ENCODE peak calls at places on chromosomes 13 and 19, in nine cellular contexts. D, I, G, B, R, H, F, T and K are unnamed samples.
A peak's percentile ranks its signal among the peaks of the same experiment; 100 is the strongest.

GRCh38 chr13:81957121-81957520 is 1616.2 kb upstream of the SPRY2 start:
- DNase-seq in D (no peak), I (no peak), G (no peak), B (no peak), R (no peak), H (no peak), F (no peak), T (no peak), K (no peak)

GRCh38 chr13:74867460-74867859 is 614.5 kb downstream of the TBC1D4 start:
- DNase-seq in D (no peak), I (no peak), G (no peak), B (no peak), R (no peak), H (no peak), F (peak; percentile 76), T (no peak), K (no peak)

GRCh38 chr13:73248154-73248553 is 189.3 kb downstream of the KLF5 start:
- DNase-seq in D (no peak), I (no peak), G (no peak), B (no peak), R (no peak), H (no peak), F (no peak), T (no peak), K (no peak)

GRCh38 chr13:24894972-24895300 is 131.0 kb downstream of the RNF17 start:
- DNase-seq in D (no peak), I (no peak), G (no peak), B (no peak), R (no peak), H (no peak), F (no peak), T (no peak), K (no peak)

GRCh38 chr19:3801412-3802096 is 15.4 kb upstream of the MATK start:
- DNase-seq in D (peak; percentile 52), I (peak; percentile 36), G (peak; percentile 77), B (peak; percentile 50), R (peak; percentile 39), H (no peak), F (no peak), T (peak; percentile 25), K (peak; percentile 87)

GRCh38 chr19:54030895-54031586 is 32.7 kb downstream of the VSTM1 start:
- DNase-seq in D (no peak), I (no peak), G (no peak), B (no peak), R (no peak), H (no peak), F (no peak), T (no peak), K (peak; percentile 9)

GRCh38 chr19:50912727-50913716 is 1.8 kb upstream of the KLK4 start:
- DNase-seq in D (no peak), I (no peak), G (no peak), B (no peak), R (no peak), H (no peak), F (peak; percentile 38), T (no peak), K (peak; percentile 21)

GRCh38 chr13:46374710-46375109 is 12.3 kb downstream of the RUBCNL start:
- DNase-seq in D (no peak), I (no peak), G (no peak), B (no peak), R (no peak), H (no peak), F (no peak), T (no peak), K (no peak)

GRCh38 chr13:90414691-90415596 is 932.5 kb upstream of the MIR17HG start:
- DNase-seq in D (no peak), I (peak; percentile 70), G (no peak), B (no peak), R (no peak), H (no peak), F (peak; percentile 88), T (no peak), K (no peak)

GRCh38 chr19:14005381-14006084 is 587 bp downstream of the RFX1 start:
- DNase-seq in D (peak; percentile 94), I (peak; percentile 91), G (peak; percentile 96), B (peak; percentile 97), R (peak; percentile 85), H (peak; percentile 94), F (peak; percentile 85), T (peak; percentile 93), K (peak; percentile 96)

GRCh38 chr13:54210397-54211050 is 1181.9 kb downstream of the OLFM4 start:
- DNase-seq in D (no peak), I (peak; percentile 62), G (no peak), B (no peak), R (no peak), H (no peak), F (no peak), T (no peak), K (peak; percentile 64)

GRCh38 chr19:51158474-51159129 is 16.5 kb downstream of the SIGLEC7 start:
- DNase-seq in D (peak; percentile 69), I (peak; percentile 39), G (peak; percentile 75), B (peak; percentile 70), R (no peak), H (no peak), F (peak; percentile 21), T (peak; percentile 53), K (peak; percentile 58)

GRCh38 chr19:54653181-54653809 is 9.5 kb upstream of the LILRB4 start:
- DNase-seq in D (no peak), I (peak; percentile 46), G (no peak), B (no peak), R (no peak), H (no peak), F (peak; percentile 33), T (no peak), K (peak; percentile 25)

GRCh38 chr13:105642511-105642958 is 892.9 kb downstream of the EFNB2 start:
- DNase-seq in D (no peak), I (no peak), G (no peak), B (no peak), R (no peak), H (no peak), F (peak; percentile 47), T (no peak), K (no peak)